ENCODE peak calls at places on chromosomes 3 and 15, in nine cellular contexts. R, W, G, B, X, J, C, M and Z are unnamed samples.

GRCh38 chr15:67691450-67691849 is 133.9 kb upstream of the SKOR1 start:
- DNase-seq in C (no peak), R (no peak), G (peak; percentile 39), M (no peak), B (no peak), X (no peak), J (no peak), W (no peak), Z (no peak)

GRCh38 chr15:72227720-72228119 is 3.3 kb downstream of the PKM start:
- DNase-seq in M (no peak), J (no peak), R (no peak), G (no peak), B (no peak), W (no peak), C (no peak), X (no peak), Z (no peak)

GRCh38 chr15:27638950-27639349 is 460.2 kb downstream of the OCA2 start:
- DNase-seq in C (no peak), B (no peak), R (no peak), G (no peak), J (no peak), W (no peak), M (no peak), X (no peak), Z (no peak)

GRCh38 chr15:71596672-71597071 is 213.7 kb upstream of the NR2E3 start:
- DNase-seq in M (no peak), G (peak; percentile 64), B (peak; percentile 71), C (peak; percentile 68), J (peak; percentile 61), W (no peak), R (peak; percentile 57), X (peak; percentile 25), Z (no peak)

GRCh38 chr3:49386056-49386756 is 25.6 kb downstream of the RHOA start:
- DNase-seq in J (no peak), G (no peak), B (no peak), C (no peak), W (no peak), X (no peak), R (no peak), M (no peak), Z (no peak)

GRCh38 chr3:46851364-46852328 is 11.6 kb downstream of the MYL3 start:
- DNase-seq in G (no peak), X (no peak), W (no peak), B (no peak), J (peak; percentile 10), C (no peak), R (peak; percentile 30), M (no peak), Z (peak; percentile 48)

GRCh38 chr3:65828706-65829105 is 210.0 kb downstream of the MAGI1 start:
- DNase-seq in M (no peak), G (no peak), C (no peak), X (no peak), W (no peak), R (no peak), B (no peak), J (no peak), Z (no peak)

GRCh38 chr3:194773216-194773615 is 87.5 kb downstream of the FAM43A start:
- DNase-seq in B (no peak), M (peak; percentile 64), X (peak; percentile 37), J (no peak), W (no peak), G (no peak), C (peak; percentile 73), R (no peak), Z (no peak)

GRCh38 chr15:66004618-66005262 is 135.4 kb downstream of the RAB11A start:
- DNase-seq in G (no peak), W (no peak), J (no peak), B (peak; percentile 34), M (peak; percentile 54), R (no peak), X (peak; percentile 62), C (no peak), Z (no peak)

GRCh38 chr3:56268621-56269394 is 199.5 kb downstream of the ERC2 start:
- DNase-seq in G (no peak), J (no peak), C (no peak), W (no peak), X (no peak), M (no peak), R (no peak), B (no peak), Z (no peak)

GRCh38 chr3:71398157-71398836 is 185.2 kb downstream of the FOXP1 start:
- DNase-seq in J (no peak), B (no peak), C (no peak), W (no peak), R (no peak), G (no peak), X (no peak), M (no peak), Z (no peak)

GRCh38 chr3:179750720-179751328 is 98.0 kb downstream of the USP13 start:
- DNase-seq in R (no peak), M (peak; percentile 56), B (no peak), W (no peak), G (peak; percentile 46), J (no peak), C (no peak), X (no peak), Z (no peak)

GRCh38 chr15:101578443-101578894 is 73.7 kb downstream of the TM2D3 start:
- DNase-seq in W (no peak), J (no peak), X (peak; percentile 69), M (peak; percentile 49), B (peak; percentile 42), C (no peak), G (peak; percentile 73), R (no peak), Z (no peak)

GRCh38 chr15:63187589-63188226 is 1.7 kb upstream of the RAB8B start:
- DNase-seq in J (no peak), W (no peak), R (no peak), G (no peak), C (no peak), X (no peak), M (no peak), B (no peak), Z (no peak)

GRCh38 chr15:35547775-35548364 is 1.9 kb upstream of the DPH6 start:
- DNase-seq in G (no peak), B (no peak), W (no peak), M (no peak), X (no peak), R (no peak), J (no peak), C (no peak), Z (no peak)

GRCh38 chr3:194121881-194122280 is 14.1 kb upstream of the HES1 start:
- DNase-seq in W (no peak), X (no peak), J (no peak), M (peak; percentile 44), R (no peak), B (no peak), C (no peak), G (no peak), Z (no peak)

GRCh38 chr15:100693451-100693850 is 91.1 kb downstream of the ASB7 start:
- DNase-seq in B (no peak), C (no peak), J (no peak), M (no peak), G (no peak), R (no peak), W (no peak), X (no peak), Z (peak; percentile 40)

GRCh38 chr3:33128706-33129105 is 14.9 kb downstream of the CRTAP start:
- DNase-seq in M (no peak), B (no peak), J (no peak), R (no peak), X (no peak), W (no peak), G (no peak), C (no peak), Z (no peak)

GRCh38 chr3:41682996-41683395 is 278.9 kb downstream of the ULK4 start:
- DNase-seq in C (no peak), M (no peak), B (no peak), J (no peak), G (no peak), W (no peak), X (no peak), R (no peak), Z (no peak)

GRCh38 chr15:84387086-84387485 is 151.5 kb downstream of the GOLGA6L4 start:
- DNase-seq in M (no peak), C (no peak), J (peak; percentile 17), B (no peak), G (no peak), W (no peak), X (no peak), R (no peak), Z (no peak)

GRCh38 chr15:94638183-94638582 is 406.8 kb downstream of the MCTP2 start:
- DNase-seq in R (no peak), M (no peak), W (no peak), B (no peak), X (no peak), G (no peak), J (no peak), C (no peak), Z (no peak)

GRCh38 chr3:62186967-62187366 is 186.4 kb downstream of the FEZF2 start:
- DNase-seq in W (no peak), C (no peak), J (no peak), G (no peak), X (no peak), M (peak; percentile 56), R (no peak), B (no peak), Z (no peak)

GRCh38 chr3:94225176-94225742 is 162.4 kb downstream of the NSUN3 start:
- DNase-seq in X (no peak), W (no peak), G (peak; percentile 52), C (no peak), J (no peak), B (no peak), R (no peak), M (no peak), Z (no peak)

GRCh38 chr15:33580526-33580925 is 269.8 kb downstream of the RYR3 start:
- DNase-seq in C (no peak), X (no peak), B (no peak), W (no peak), M (no peak), R (no peak), J (no peak), G (no peak), Z (no peak)

GRCh38 chr3:99659032-99659431 is 20.6 kb downstream of the COL8A1 start:
- DNase-seq in B (no peak), C (peak; percentile 84), R (no peak), M (peak; percentile 93), J (no peak), X (no peak), G (no peak), W (no peak), Z (peak; percentile 26)

GRCh38 chr3:115086379-115086778 is 60.7 kb downstream of the ZBTB20 start:
- DNase-seq in B (no peak), M (no peak), J (no peak), W (no peak), X (no peak), G (no peak), C (no peak), R (no peak), Z (no peak)

GRCh38 chr3:126352476-126353454 is 4.4 kb downstream of the KLF15 start:
- DNase-seq in X (no peak), R (no peak), C (peak; percentile 72), B (no peak), G (no peak), J (peak; percentile 63), W (no peak), M (no peak), Z (peak; percentile 82)

GRCh38 chr3:73868688-73869315 is 244.1 kb upstream of the PDZRN3 start:
- DNase-seq in W (no peak), R (no peak), M (no peak), G (peak; percentile 67), B (peak; percentile 47), J (no peak), X (peak; percentile 78), C (no peak), Z (no peak)

GRCh38 chr3:134710313-134710680 is 59.5 kb upstream of the KY start:
- DNase-seq in M (no peak), X (no peak), R (no peak), G (no peak), W (no peak), B (no peak), C (no peak), J (no peak), Z (no peak)

GRCh38 chr3:63819151-63819398 is at the start of gene C3orf49:
- DNase-seq in J (no peak), M (no peak), X (no peak), R (no peak), W (no peak), B (no peak), G (no peak), C (no peak), Z (no peak)

GRCh38 chr3:151976211-151977050 is 103.0 kb downstream of the SUCNR1 start:
- DNase-seq in X (no peak), G (no peak), W (no peak), J (no peak), M (peak; percentile 98), C (no peak), R (no peak), B (peak; percentile 10), Z (no peak)